ENCODE peak calls at places on chromosomes 11 and 22, in nine cellular contexts. B is stimulated activated CD8-positive, alpha-beta memory T cell treated with anti-CD3 and anti-CD28 coated beads, Interleukin-15, amount 100 ng/mL, for 1 hour; Y is body of pancreas; S is activated gamma-delta T cell; W is activated T-cell treated with anti-CD3 and anti-CD28 coated beads for 1 hour; U is NK-92 treated with Interleukin-12 subunit alpha and Interleukin-12 subunit beta, amount 100 ng/mL, for 24 hours; C is SK-N-MC; V is MV-4-11; J is progenitor cell of endocrine pancreas. A is an unnamed sample.

GRCh38 chr11:3096909-3097395 is 39.7 kb upstream of the CARS1 start:
- DNase-seq in B (no peak), Y (no peak), S (no peak), W (no peak), U (no peak), C (no peak), V (no peak), J (no peak), A (no peak)

GRCh38 chr11:129620705-129621104 is 194.9 kb upstream of the TMEM45B start:
- DNase-seq in B (no peak), Y (no peak), S (no peak), W (no peak), U (no peak), C (no peak), V (no peak), J (no peak), A (no peak)

GRCh38 chr22:39821008-39821407 is 72.6 kb downstream of the ENTHD1 start:
- DNase-seq in B (no peak), Y (no peak), S (no peak), W (no peak), U (no peak), C (no peak), V (no peak), J (no peak), A (no peak)

GRCh38 chr11:92978226-92979111 is 9.0 kb downstream of the MTNR1B start:
- DNase-seq in B (no peak), Y (peak), S (no peak), W (no peak), U (no peak), C (peak), V (no peak), J (no peak), A (peak)

GRCh38 chr22:32904044-32904443 is 102.5 kb downstream of the TIMP3 start:
- DNase-seq in B (no peak), Y (no peak), S (no peak), W (no peak), U (no peak), C (no peak), V (no peak), J (no peak), A (peak)

GRCh38 chr22:39958916-39959639 is 1.1 kb upstream of the TMA7B start:
- DNase-seq in B (no peak), Y (no peak), S (no peak), W (no peak), U (no peak), C (no peak), V (no peak), J (no peak), A (no peak)

GRCh38 chr11:27716850-27717249 is 16.6 kb upstream of the BDNF start:
- DNase-seq in B (no peak), Y (no peak), S (no peak), W (no peak), U (no peak), C (no peak), V (no peak), J (no peak), A (peak)

GRCh38 chr11:69062169-69062855 is 13.6 kb downstream of the TPCN2 start:
- DNase-seq in B (no peak), Y (no peak), S (no peak), W (no peak), U (no peak), C (no peak), V (no peak), J (no peak), A (no peak)

GRCh38 chr11:44983786-44984185 is 33.1 kb upstream of the TP53I11 start:
- DNase-seq in B (no peak), Y (no peak), S (no peak), W (no peak), U (no peak), C (no peak), V (no peak), J (no peak), A (no peak)

GRCh38 chr22:22748297-22748743 is 103.9 kb downstream of the GGTLC2 start:
- DNase-seq in B (no peak), Y (peak), S (no peak), W (no peak), U (no peak), C (no peak), V (peak), J (no peak), A (peak)

GRCh38 chr11:7677801-7678201 is 4.5 kb upstream of the CYB5R2 start:
- DNase-seq in B (no peak), Y (no peak), S (no peak), W (no peak), U (no peak), C (no peak), V (no peak), J (no peak), A (peak)

GRCh38 chr22:27327981-27328721 is 473.4 kb downstream of the MN1 start:
- DNase-seq in B (no peak), Y (no peak), S (no peak), W (no peak), U (no peak), C (no peak), V (no peak), J (no peak), A (peak)

GRCh38 chr11:1742371-1742770 is 8.0 kb downstream of the IFITM10 start:
- DNase-seq in B (no peak), Y (no peak), S (no peak), W (no peak), U (no peak), C (no peak), V (no peak), J (no peak), A (no peak)

GRCh38 chr22:23533328-23533762 is 46.7 kb downstream of the IGLL1 start:
- DNase-seq in B (no peak), Y (no peak), S (no peak), W (no peak), U (no peak), C (no peak), V (no peak), J (peak), A (no peak)

GRCh38 chr22:20155330-20156041 is 4.6 kb upstream of the CCDC188 start:
- DNase-seq in B (no peak), Y (peak), S (no peak), W (no peak), U (no peak), C (no peak), V (peak), J (no peak), A (peak)

GRCh38 chr22:41913842-41914534 is 886 bp downstream of the SHISA8 start:
- DNase-seq in B (no peak), Y (no peak), S (no peak), W (no peak), U (no peak), C (no peak), V (no peak), J (peak), A (no peak)

GRCh38 chr11:61917043-61917356 is 366 bp downstream of the RAB3IL1 start:
- DNase-seq in B (no peak), Y (no peak), S (no peak), W (no peak), U (no peak), C (no peak), V (no peak), J (no peak), A (no peak)

GRCh38 chr11:77027275-77027674 is 6.9 kb upstream of the B3GNT6 start:
- DNase-seq in B (no peak), Y (no peak), S (no peak), W (no peak), U (no peak), C (no peak), V (no peak), J (no peak), A (no peak)

GRCh38 chr11:3204141-3205015 is 14.2 kb downstream of the MRGPRG start:
- DNase-seq in B (no peak), Y (no peak), S (no peak), W (no peak), U (no peak), C (no peak), V (no peak), J (no peak), A (no peak)

GRCh38 chr22:50079689-50080465 is 5.3 kb downstream of the MLC1 start:
- DNase-seq in B (no peak), Y (no peak), S (no peak), W (no peak), U (no peak), C (no peak), V (no peak), J (no peak), A (no peak)

GRCh38 chr22:42560781-42561180 is 7.0 kb downstream of the SERHL2 start:
- DNase-seq in B (no peak), Y (no peak), S (no peak), W (no peak), U (no peak), C (no peak), V (no peak), J (no peak), A (no peak)